ENCODE peak calls at places on chromosomes 13 and 19, in seven cellular contexts. D is mammary epithelial cell; N is esophagus squamous epithelium; O is stimulated activated CD4-positive, alpha-beta T cell treated with anti-CD3 and anti-CD28 coated beads, Interleukin-15, amount 100 ng/mL, for 1 hour; U is effector memory CD8-positive, alpha-beta T cell; Z is pons; G is ACHN. Y is an unnamed sample.

GRCh38 chr13:27012482-27013197 is 159.0 kb downstream of the USP12 start:
- DNase-seq in Z (no peak), D (peak), G (no peak), U (no peak), N (no peak), O (no peak), Y (peak)

GRCh38 chr19:21396893-21397572 is at the start of gene ZNF493:
- DNase-seq in U (peak), D (peak), G (peak), N (peak), O (peak), Z (peak), Y (peak)

GRCh38 chr19:518292-519231 is 11.3 kb downstream of the TPGS1 start:
- DNase-seq in U (peak), D (no peak), O (peak), N (no peak), Z (no peak), G (no peak), Y (no peak)

GRCh38 chr13:23980160-23980551 is 82.9 kb upstream of the C1QTNF9B start:
- DNase-seq in U (peak), D (peak), N (peak), Z (peak), O (peak), G (peak), Y (peak)

GRCh38 chr13:29436291-29436690 is 159.2 kb downstream of the SLC7A1 start:
- DNase-seq in U (no peak), O (no peak), N (no peak), G (no peak), D (peak), Z (no peak), Y (no peak)

GRCh38 chr13:45121421-45121820 is 1.1 kb downstream of the GTF2F2 start:
- DNase-seq in N (no peak), O (no peak), U (no peak), D (peak), Z (no peak), G (peak), Y (peak)

GRCh38 chr19:42126565-42126964 is 5.7 kb downstream of the POU2F2 start:
- DNase-seq in D (no peak), U (no peak), N (no peak), G (no peak), O (no peak), Z (no peak), Y (no peak)

GRCh38 chr13:50529154-50529882 is 314.2 kb downstream of the DLEU7 start:
- DNase-seq in O (no peak), Z (peak), U (no peak), G (peak), N (no peak), D (peak), Y (peak)

GRCh38 chr19:50311723-50312635 is 17.2 kb downstream of the KCNC3 start:
- DNase-seq in Z (no peak), N (no peak), G (peak), D (no peak), O (no peak), U (no peak), Y (no peak)

GRCh38 chr13:112626124-112626523 is 38.2 kb upstream of the TUBGCP3 start:
- DNase-seq in Z (no peak), N (no peak), G (no peak), D (no peak), U (no peak), O (no peak), Y (no peak)

GRCh38 chr13:77811981-77812380 is 106.7 kb downstream of the EDNRB start:
- DNase-seq in Z (no peak), D (no peak), U (no peak), O (no peak), N (no peak), G (no peak), Y (no peak)

GRCh38 chr13:75390229-75390628 is 91.7 kb downstream of the TBC1D4 start:
- DNase-seq in O (no peak), Z (no peak), U (no peak), D (no peak), N (no peak), G (no peak), Y (no peak)

GRCh38 chr19:48442116-48443035 is 3.4 kb upstream of the GRWD1 start:
- DNase-seq in N (no peak), U (no peak), D (no peak), Z (no peak), O (no peak), G (no peak), Y (no peak)

GRCh38 chr19:46697142-46697960 is 19.6 kb downstream of the PRKD2 start:
- DNase-seq in N (no peak), D (no peak), U (peak), O (no peak), Z (no peak), G (no peak), Y (no peak)

GRCh38 chr19:15234525-15235130 is 2.4 kb upstream of the EPHX3 start:
- DNase-seq in U (no peak), D (no peak), N (no peak), G (no peak), O (no peak), Z (no peak), Y (no peak)

GRCh38 chr13:48265217-48265815 is 32.3 kb downstream of the ITM2B start:
- DNase-seq in O (no peak), N (no peak), Z (no peak), U (no peak), G (no peak), D (no peak), Y (no peak)

GRCh38 chr13:38902551-38902950 is 88.1 kb downstream of the STOML3 start:
- DNase-seq in G (no peak), Z (peak), D (peak), U (no peak), N (no peak), O (no peak), Y (no peak)

GRCh38 chr19:1355974-1356865 is 27.5 kb upstream of the NDUFS7 start:
- DNase-seq in O (no peak), Z (no peak), N (no peak), U (no peak), G (no peak), D (no peak), Y (peak)